ENCODE peak calls at places on chromosomes 11 and 22, in five cellular contexts. T is CD8-positive, alpha-beta memory T cell; B is heart left ventricle; S is SK-N-MC; G is OCI-LY7. L is an unnamed sample.

GRCh38 chr22:36884314-36885158 is 23.7 kb downstream of the NCF4 start:
- DNase-seq in T (no peak), B (no peak), G (no peak), S (no peak), L (no peak)

GRCh38 chr22:44088976-44089570 is 65.0 kb downstream of the PARVB start:
- DNase-seq in S (no peak), G (no peak), B (peak), T (no peak), L (no peak)

GRCh38 chr11:2999464-2999998 is 7.4 kb upstream of the NAP1L4 start:
- DNase-seq in G (no peak), T (no peak), B (no peak), S (no peak), L (no peak)

GRCh38 chr11:64459609-64460008 is 100.6 kb downstream of the RPS6KA4 start:
- DNase-seq in T (no peak), S (no peak), B (no peak), G (no peak), L (no peak)

GRCh38 chr22:30485362-30485988 is 13.7 kb upstream of the SEC14L3 start:
- DNase-seq in T (peak), B (peak), S (no peak), G (peak), L (no peak)

GRCh38 chr11:127052420-127052819 is 51.9 kb upstream of the KIRREL3 start:
- DNase-seq in T (no peak), G (no peak), S (no peak), B (no peak), L (no peak)

GRCh38 chr11:123386746-123387510 is 43.1 kb upstream of the GRAMD1B start:
- DNase-seq in B (no peak), T (no peak), G (peak), S (no peak), L (no peak)

GRCh38 chr11:76854709-76855108 is 6.0 kb upstream of the ACER3 start:
- DNase-seq in G (no peak), S (no peak), B (no peak), T (no peak), L (no peak)

GRCh38 chr11:94307101-94307791 is 2.9 kb downstream of the IZUMO1R start:
- DNase-seq in G (no peak), T (no peak), B (no peak), S (no peak), L (no peak)

GRCh38 chr11:69575296-69576068 is 65.5 kb upstream of the CCND1 start:
- DNase-seq in G (no peak), B (no peak), S (no peak), T (no peak), L (no peak)

GRCh38 chr11:690738-691633 is 4.0 kb downstream of the DEAF1 start:
- DNase-seq in G (no peak), B (no peak), T (peak), S (no peak), L (no peak)

GRCh38 chr22:30785527-30785926 is 90.9 kb downstream of the OSBP2 start:
- DNase-seq in T (no peak), B (no peak), S (no peak), G (no peak), L (no peak)

GRCh38 chr11:44310198-44310455 is 188 bp upstream of the ALX4 start:
- DNase-seq in T (no peak), G (no peak), S (no peak), B (no peak), L (no peak)

GRCh38 chr11:35316161-35316560 is 103.2 kb downstream of the SLC1A2 start:
- DNase-seq in T (no peak), G (no peak), S (no peak), B (no peak), L (no peak)

GRCh38 chr22:38730411-38730871 is 24.7 kb downstream of the GTPBP1 start:
- DNase-seq in S (no peak), T (no peak), G (no peak), B (no peak), L (no peak)

GRCh38 chr11:132466983-132467382 is 1065.3 kb downstream of the OPCML start:
- DNase-seq in G (no peak), B (no peak), T (no peak), S (no peak), L (no peak)

GRCh38 chr11:47414685-47415070 is 6.3 kb downstream of the SLC39A13 start:
- DNase-seq in T (no peak), S (no peak), G (no peak), B (no peak), L (no peak)

GRCh38 chr11:12642040-12642439 is 32.2 kb upstream of the TEAD1 start:
- DNase-seq in S (no peak), B (no peak), G (no peak), T (no peak), L (no peak)

GRCh38 chr11:116993599-116993998 is 104.6 kb downstream of the SIK3 start:
- DNase-seq in G (peak), B (no peak), T (peak), S (no peak), L (no peak)

GRCh38 chr11:829116-829945 is 1.6 kb downstream of the CRACR2B start:
- DNase-seq in T (no peak), S (no peak), G (no peak), B (peak), L (no peak)

GRCh38 chr22:43883012-43883661 is 8.7 kb downstream of the PNPLA5 start:
- DNase-seq in B (no peak), T (peak), G (peak), S (peak), L (no peak)

GRCh38 chr11:122895591-122895990 is 13.0 kb downstream of the JHY start:
- DNase-seq in B (no peak), S (no peak), T (no peak), G (no peak), L (no peak)

GRCh38 chr11:133808393-133809140 is 36.7 kb downstream of the SPATA19 start:
- DNase-seq in S (no peak), T (no peak), B (no peak), G (no peak), L (no peak)

GRCh38 chr22:19598054-19598855 is 74.0 kb upstream of the CLDN5 start:
- DNase-seq in B (no peak), S (no peak), G (peak), T (peak), L (no peak)

GRCh38 chr11:31801298-31801702 is 9.8 kb downstream of the PAX6 start:
- DNase-seq in B (no peak), S (no peak), G (no peak), T (no peak), L (no peak)

GRCh38 chr22:37186228-37186996 is 1.6 kb downstream of the C1QTNF6 start:
- DNase-seq in B (peak), T (peak), G (peak), S (no peak), L (no peak)

GRCh38 chr11:115676206-115676605 is 172.0 kb upstream of the CADM1 start:
- DNase-seq in T (no peak), B (no peak), G (no peak), S (no peak), L (no peak)

GRCh38 chr11:94849836-94850235 is 81.7 kb downstream of the AMOTL1 start:
- DNase-seq in T (no peak), G (no peak), B (no peak), S (no peak), L (no peak)

DNA sequence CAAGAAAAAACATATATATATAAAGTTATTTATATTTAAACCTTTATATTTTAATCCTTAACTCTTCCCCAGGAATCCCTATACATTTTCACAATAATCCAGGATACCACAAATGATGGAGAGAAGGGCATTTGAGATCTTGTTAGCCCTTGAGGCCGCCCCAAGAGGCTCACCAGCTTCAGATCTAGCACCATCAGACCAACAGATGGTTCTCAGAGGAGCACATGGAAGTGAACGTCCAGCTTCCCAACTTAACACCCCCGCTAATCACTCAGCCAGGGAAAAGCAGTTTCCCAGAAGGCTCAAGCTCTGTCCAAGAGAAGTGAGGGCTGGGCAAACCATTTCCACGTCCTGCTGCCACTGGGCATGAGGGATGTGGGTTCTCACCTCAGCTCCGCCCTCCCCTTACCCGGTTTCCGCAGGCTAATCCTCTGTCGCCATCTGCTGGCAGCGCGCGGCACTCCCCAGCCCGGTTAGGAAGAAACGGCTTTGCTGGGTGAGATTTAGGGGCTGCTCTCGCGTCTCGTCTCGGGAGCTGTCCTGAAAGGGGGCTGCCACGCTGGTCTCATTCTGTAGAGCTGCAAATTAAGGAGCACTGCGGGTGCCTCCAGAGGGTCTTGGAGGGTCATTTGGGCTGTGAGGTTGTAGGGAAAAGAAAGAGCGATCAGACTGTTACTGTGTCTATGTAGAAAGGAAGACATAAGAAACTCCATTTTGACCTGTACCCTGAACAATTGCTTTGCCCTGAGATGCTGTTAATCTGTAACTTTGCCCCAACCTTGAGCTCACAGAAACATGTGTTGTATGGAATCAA is 6.8 kb upstream of the FAM111A start:
- DNase-seq in T (peak), S (no peak), B (peak), G (peak), L (peak)
- H3K4me3 ChIP-seq in T (no peak), S (peak), B (no peak), G (no peak), L (no peak)

GRCh38 chr11:86490582-86490981 is 115.9 kb downstream of the CCDC81 start:
- DNase-seq in B (no peak), G (no peak), T (no peak), S (peak), L (no peak)
- H3K4me3 ChIP-seq in B (no peak), G (no peak), T (no peak), S (no peak), L (no peak)

DNA sequence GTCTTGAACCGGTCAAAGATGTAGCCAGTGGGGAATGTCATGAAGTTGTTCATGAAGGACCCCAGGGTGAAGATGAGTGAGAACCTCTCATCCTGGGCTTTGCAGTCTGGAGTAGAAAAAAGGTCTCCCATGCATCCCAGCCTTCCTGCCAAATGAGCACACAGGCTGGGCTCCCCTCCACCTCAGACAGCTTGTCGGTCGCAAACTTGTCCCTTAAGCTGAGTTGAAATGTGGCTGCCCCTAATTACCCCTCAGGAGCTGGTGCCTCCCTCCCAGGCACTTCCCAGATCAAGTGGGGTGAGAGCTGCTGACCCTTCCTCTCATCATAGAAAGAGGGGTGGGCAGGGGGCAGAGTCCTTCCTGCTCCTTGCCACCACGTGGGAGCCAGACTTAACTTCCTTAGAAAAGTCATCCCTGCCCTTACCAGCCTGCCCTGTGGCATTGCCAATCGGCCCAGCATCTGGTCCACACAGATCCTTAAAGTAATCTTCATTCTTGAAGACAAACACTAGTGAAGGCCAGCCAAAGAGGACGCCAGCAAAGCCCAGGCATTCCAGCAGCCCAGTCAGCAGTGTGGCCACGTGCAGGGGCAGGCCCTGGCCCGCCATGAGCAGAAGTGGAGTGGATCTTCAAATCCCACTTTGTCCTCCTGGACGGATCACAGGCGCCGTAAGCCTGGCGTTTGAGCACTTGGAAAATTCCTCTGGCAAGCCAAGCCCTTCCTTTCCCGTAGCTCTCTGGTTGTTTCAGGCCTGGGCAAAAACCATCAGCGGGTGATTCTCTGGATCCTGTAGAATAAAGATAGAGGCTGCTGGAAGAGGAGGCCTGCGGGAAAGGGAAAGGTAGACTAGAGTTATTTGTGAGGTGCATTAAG is 1.1 kb downstream of the SLC43A3 start:
- DNase-seq in B (peak), T (no peak), S (no peak), G (no peak), L (no peak)
- H3K4me3 ChIP-seq in B (peak), T (peak), S (peak), G (peak), L (peak)

GRCh38 chr11:102832612-102833011 is 10.8 kb downstream of the MMP3 start:
- DNase-seq in B (no peak), T (no peak), G (no peak), S (no peak), L (no peak)
- H3K4me3 ChIP-seq in B (no peak), T (no peak), G (no peak), S (no peak), L (no peak)

DNA sequence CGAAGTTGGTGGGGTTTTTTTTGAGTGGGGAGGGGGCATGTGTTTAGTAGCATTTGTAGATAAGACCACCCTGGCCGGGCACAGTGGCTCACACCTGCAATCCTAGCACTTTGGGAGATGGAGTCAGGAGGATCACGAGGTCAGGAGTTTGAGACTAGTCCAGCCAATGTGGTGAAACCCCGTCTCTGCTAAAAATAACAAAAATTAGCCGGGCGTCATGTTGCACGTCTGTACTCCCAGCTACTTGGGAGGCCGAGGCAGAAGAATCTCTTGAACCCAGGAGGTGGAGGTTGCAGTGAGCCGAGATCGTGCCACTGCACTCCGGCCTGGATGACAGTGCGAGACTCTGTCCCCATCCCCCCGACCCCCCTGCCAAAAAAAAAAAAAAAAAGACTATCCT is 34.6 kb downstream of the CECR2 start:
- DNase-seq in B (peak), S (no peak), T (no peak), G (no peak), L (no peak)
- H3K4me3 ChIP-seq in B (no peak), S (no peak), T (no peak), G (no peak), L (no peak)

DNA sequence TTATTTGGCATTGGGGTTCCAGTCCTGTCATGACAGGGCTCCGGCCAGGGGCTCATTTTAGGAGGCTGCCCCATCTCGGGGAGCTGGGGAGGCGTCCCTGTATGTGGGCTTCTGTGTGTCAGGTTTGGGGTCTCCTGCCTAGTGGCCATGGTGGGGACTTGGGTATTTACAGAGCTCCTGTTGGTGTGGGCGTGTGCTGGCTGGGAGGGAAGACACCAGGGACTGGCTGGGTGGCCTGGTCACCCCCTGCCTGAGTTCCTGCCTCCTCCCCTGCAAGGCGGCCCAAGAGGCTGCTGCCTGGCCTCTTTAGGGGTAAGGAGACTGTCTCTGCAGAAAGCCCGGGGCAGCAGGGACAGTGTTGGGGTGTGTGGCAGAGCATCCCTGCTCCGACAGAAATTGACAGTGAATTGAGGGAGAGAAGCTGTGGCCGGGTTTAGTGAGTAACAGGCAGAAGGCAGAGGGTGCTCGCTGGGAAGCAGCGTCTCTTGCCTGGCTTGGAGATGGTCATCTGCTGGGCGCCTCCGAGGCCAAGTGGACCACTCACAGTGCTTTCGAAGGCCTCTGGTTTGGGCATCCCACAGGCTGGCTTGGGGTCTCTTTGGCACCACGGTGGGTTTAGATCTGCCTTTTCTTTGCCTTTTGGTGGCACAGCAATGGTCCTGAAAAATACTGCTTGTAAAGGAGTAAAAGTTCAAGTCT is 40.3 kb upstream of the GRAMD4 start:
- DNase-seq in B (peak), S (no peak), G (no peak), T (no peak), L (peak)
- H3K4me3 ChIP-seq in B (peak), S (no peak), G (no peak), T (no peak), L (no peak)

GRCh38 chr11:72974487-72975205 is 160.4 kb downstream of the ATG16L2 start:
- DNase-seq in G (no peak), S (no peak), T (no peak), B (no peak), L (no peak)
- H3K4me3 ChIP-seq in G (no peak), S (no peak), T (no peak), B (no peak), L (no peak)

GRCh38 chr11:57459112-57460016 is 964 bp upstream of the RTN4RL2 start:
- DNase-seq in T (peak), S (no peak), B (no peak), G (peak), L (no peak)
- H3K4me3 ChIP-seq in T (peak), S (peak), B (peak), G (peak), L (peak)

GRCh38 chr22:50244420-50245213 is at the start of gene TUBGCP6:
- DNase-seq in T (peak), S (no peak), G (peak), B (peak), L (peak)
- H3K4me3 ChIP-seq in T (peak), S (peak), G (peak), B (peak), L (peak)

L was measured in ascending aorta.